ENCODE peak calls at places on chromosomes 2 and 18, in eight cellular contexts. One of them, this sample, is unnamed.

GRCh38 chr2:122960727-122961641 is 1064.1 kb upstream of the CNTNAP5 start:
- DNase-seq in cardiac muscle cell: peak
- DNase-seq in left ventricle myocardium inferior: no peak
- DNase-seq in psoas muscle: no peak
- DNase-seq in neural progenitor cell: no peak
- DNase-seq in epithelial cell of esophagus: peak
- DNase-seq in fibroblast of lung: peak
- DNase-seq in right cardiac atrium: no peak
- DNase-seq in this sample: peak

GRCh38 chr2:18047896-18048657 is 169.6 kb downstream of the KCNS3 start:
- DNase-seq in cardiac muscle cell: peak
- DNase-seq in left ventricle myocardium inferior: no peak
- DNase-seq in psoas muscle: peak
- DNase-seq in neural progenitor cell: no peak
- DNase-seq in epithelial cell of esophagus: peak
- DNase-seq in fibroblast of lung: peak
- DNase-seq in right cardiac atrium: peak
- DNase-seq in this sample: no peak

GRCh38 chr2:218264773-218265601 is 4.2 kb downstream of the GPBAR1 start:
- DNase-seq in cardiac muscle cell: no peak
- DNase-seq in left ventricle myocardium inferior: no peak
- DNase-seq in psoas muscle: no peak
- DNase-seq in neural progenitor cell: no peak
- DNase-seq in epithelial cell of esophagus: no peak
- DNase-seq in fibroblast of lung: no peak
- DNase-seq in right cardiac atrium: peak
- DNase-seq in this sample: no peak

GRCh38 chr2:219459460-219460311 is 25.0 kb downstream of the SPEG start:
- DNase-seq in cardiac muscle cell: peak
- DNase-seq in left ventricle myocardium inferior: peak
- DNase-seq in psoas muscle: peak
- DNase-seq in neural progenitor cell: peak
- DNase-seq in epithelial cell of esophagus: peak
- DNase-seq in fibroblast of lung: peak
- DNase-seq in right cardiac atrium: peak
- DNase-seq in this sample: no peak

GRCh38 chr2:64329848-64330247 is 124.1 kb upstream of the LGALSL start:
- DNase-seq in cardiac muscle cell: peak
- DNase-seq in left ventricle myocardium inferior: peak
- DNase-seq in psoas muscle: no peak
- DNase-seq in neural progenitor cell: no peak
- DNase-seq in epithelial cell of esophagus: peak
- DNase-seq in fibroblast of lung: no peak
- DNase-seq in right cardiac atrium: no peak
- DNase-seq in this sample: no peak

GRCh38 chr2:146444085-146444484 is 1400.7 kb upstream of the ACVR2A start:
- DNase-seq in cardiac muscle cell: no peak
- DNase-seq in left ventricle myocardium inferior: no peak
- DNase-seq in psoas muscle: no peak
- DNase-seq in neural progenitor cell: no peak
- DNase-seq in epithelial cell of esophagus: no peak
- DNase-seq in fibroblast of lung: no peak
- DNase-seq in right cardiac atrium: no peak
- DNase-seq in this sample: no peak

GRCh38 chr18:60861575-60861974 is 471.7 kb upstream of the CDH20 start:
- DNase-seq in cardiac muscle cell: no peak
- DNase-seq in left ventricle myocardium inferior: no peak
- DNase-seq in psoas muscle: no peak
- DNase-seq in neural progenitor cell: no peak
- DNase-seq in epithelial cell of esophagus: no peak
- DNase-seq in fibroblast of lung: peak
- DNase-seq in right cardiac atrium: no peak
- DNase-seq in this sample: no peak

GRCh38 chr18:63317982-63318881 is 1.3 kb downstream of the BCL2 start:
- DNase-seq in cardiac muscle cell: no peak
- DNase-seq in left ventricle myocardium inferior: peak
- DNase-seq in psoas muscle: peak
- DNase-seq in neural progenitor cell: peak
- DNase-seq in epithelial cell of esophagus: peak
- DNase-seq in fibroblast of lung: no peak
- DNase-seq in right cardiac atrium: peak
- DNase-seq in this sample: no peak

GRCh38 chr2:120674246-120675170 is 61.2 kb upstream of the GLI2 start:
- DNase-seq in cardiac muscle cell: no peak
- DNase-seq in left ventricle myocardium inferior: no peak
- DNase-seq in psoas muscle: no peak
- DNase-seq in neural progenitor cell: no peak
- DNase-seq in epithelial cell of esophagus: no peak
- DNase-seq in fibroblast of lung: no peak
- DNase-seq in right cardiac atrium: no peak
- DNase-seq in this sample: no peak

GRCh38 chr18:10424576-10425314 is 29.7 kb upstream of the APCDD1 start:
- DNase-seq in cardiac muscle cell: peak
- DNase-seq in left ventricle myocardium inferior: peak
- DNase-seq in psoas muscle: peak
- DNase-seq in neural progenitor cell: no peak
- DNase-seq in epithelial cell of esophagus: no peak
- DNase-seq in fibroblast of lung: no peak
- DNase-seq in right cardiac atrium: peak
- DNase-seq in this sample: no peak

GRCh38 chr2:234368861-234369261 is 128.0 kb downstream of the ARL4C start:
- DNase-seq in cardiac muscle cell: no peak
- DNase-seq in left ventricle myocardium inferior: no peak
- DNase-seq in psoas muscle: no peak
- DNase-seq in neural progenitor cell: peak
- DNase-seq in epithelial cell of esophagus: peak
- DNase-seq in fibroblast of lung: peak
- DNase-seq in right cardiac atrium: no peak
- DNase-seq in this sample: peak

GRCh38 chr2:96325884-96326255 is 753 bp downstream of the ITPRIPL1 start:
- DNase-seq in cardiac muscle cell: no peak
- DNase-seq in left ventricle myocardium inferior: no peak
- DNase-seq in psoas muscle: no peak
- DNase-seq in neural progenitor cell: no peak
- DNase-seq in epithelial cell of esophagus: no peak
- DNase-seq in fibroblast of lung: no peak
- DNase-seq in right cardiac atrium: no peak
- DNase-seq in this sample: no peak

GRCh38 chr2:27092696-27093429 is 6.3 kb downstream of the KHK start:
- DNase-seq in cardiac muscle cell: no peak
- DNase-seq in left ventricle myocardium inferior: no peak
- DNase-seq in psoas muscle: no peak
- DNase-seq in neural progenitor cell: no peak
- DNase-seq in epithelial cell of esophagus: no peak
- DNase-seq in fibroblast of lung: no peak
- DNase-seq in right cardiac atrium: no peak
- DNase-seq in this sample: no peak

GRCh38 chr2:26584191-26584590 is 57.0 kb downstream of the CIB4 start:
- DNase-seq in cardiac muscle cell: no peak
- DNase-seq in left ventricle myocardium inferior: no peak
- DNase-seq in psoas muscle: no peak
- DNase-seq in neural progenitor cell: no peak
- DNase-seq in epithelial cell of esophagus: no peak
- DNase-seq in fibroblast of lung: no peak
- DNase-seq in right cardiac atrium: no peak
- DNase-seq in this sample: no peak

GRCh38 chr2:23585218-23585945 is 200.4 kb downstream of the KLHL29 start:
- DNase-seq in cardiac muscle cell: no peak
- DNase-seq in left ventricle myocardium inferior: no peak
- DNase-seq in psoas muscle: no peak
- DNase-seq in neural progenitor cell: no peak
- DNase-seq in epithelial cell of esophagus: no peak
- DNase-seq in fibroblast of lung: no peak
- DNase-seq in right cardiac atrium: no peak
- DNase-seq in this sample: no peak

GRCh38 chr2:33712674-33713073 is 113.6 kb upstream of the FAM98A start:
- DNase-seq in cardiac muscle cell: no peak
- DNase-seq in left ventricle myocardium inferior: no peak
- DNase-seq in psoas muscle: no peak
- DNase-seq in neural progenitor cell: no peak
- DNase-seq in epithelial cell of esophagus: no peak
- DNase-seq in fibroblast of lung: no peak
- DNase-seq in right cardiac atrium: no peak
- DNase-seq in this sample: no peak

GRCh38 chr2:217650229-217650628 is 352.6 kb downstream of the TNS1 start:
- DNase-seq in cardiac muscle cell: no peak
- DNase-seq in left ventricle myocardium inferior: no peak
- DNase-seq in psoas muscle: no peak
- DNase-seq in neural progenitor cell: no peak
- DNase-seq in epithelial cell of esophagus: peak
- DNase-seq in fibroblast of lung: no peak
- DNase-seq in right cardiac atrium: no peak
- DNase-seq in this sample: no peak

GRCh38 chr2:64930159-64930558 is 59.0 kb upstream of the SLC1A4 start:
- DNase-seq in cardiac muscle cell: no peak
- DNase-seq in left ventricle myocardium inferior: no peak
- DNase-seq in psoas muscle: no peak
- DNase-seq in neural progenitor cell: no peak
- DNase-seq in epithelial cell of esophagus: no peak
- DNase-seq in fibroblast of lung: no peak
- DNase-seq in right cardiac atrium: no peak
- DNase-seq in this sample: no peak

GRCh38 chr2:64859208-64860161 is 129.7 kb upstream of the SLC1A4 start:
- DNase-seq in cardiac muscle cell: peak
- DNase-seq in left ventricle myocardium inferior: peak
- DNase-seq in psoas muscle: peak
- DNase-seq in neural progenitor cell: peak
- DNase-seq in epithelial cell of esophagus: peak
- DNase-seq in fibroblast of lung: peak
- DNase-seq in right cardiac atrium: peak
- DNase-seq in this sample: peak

GRCh38 chr18:59835656-59836379 is 64.0 kb upstream of the PMAIP1 start:
- DNase-seq in cardiac muscle cell: no peak
- DNase-seq in left ventricle myocardium inferior: no peak
- DNase-seq in psoas muscle: no peak
- DNase-seq in neural progenitor cell: peak
- DNase-seq in epithelial cell of esophagus: no peak
- DNase-seq in fibroblast of lung: peak
- DNase-seq in right cardiac atrium: no peak
- DNase-seq in this sample: no peak
- H3K4me3 ChIP-seq in cardiac muscle cell: no peak
- H3K4me3 ChIP-seq in left ventricle myocardium inferior: no peak
- H3K4me3 ChIP-seq in psoas muscle: no peak
- H3K4me3 ChIP-seq in neural progenitor cell: no peak
- H3K4me3 ChIP-seq in epithelial cell of esophagus: no peak
- H3K4me3 ChIP-seq in fibroblast of lung: no peak
- H3K4me3 ChIP-seq in right cardiac atrium: no peak
- H3K4me3 ChIP-seq in this sample: no peak

GRCh38 chr2:152500777-152501176 is 165.8 kb downstream of the FMNL2 start:
- DNase-seq in cardiac muscle cell: no peak
- DNase-seq in left ventricle myocardium inferior: peak
- DNase-seq in psoas muscle: peak
- DNase-seq in neural progenitor cell: no peak
- DNase-seq in epithelial cell of esophagus: no peak
- DNase-seq in fibroblast of lung: no peak
- DNase-seq in right cardiac atrium: peak
- DNase-seq in this sample: no peak
- H3K4me3 ChIP-seq in cardiac muscle cell: no peak
- H3K4me3 ChIP-seq in left ventricle myocardium inferior: no peak
- H3K4me3 ChIP-seq in psoas muscle: no peak
- H3K4me3 ChIP-seq in neural progenitor cell: no peak
- H3K4me3 ChIP-seq in epithelial cell of esophagus: no peak
- H3K4me3 ChIP-seq in fibroblast of lung: no peak
- H3K4me3 ChIP-seq in right cardiac atrium: no peak
- H3K4me3 ChIP-seq in this sample: no peak

GRCh38 chr2:42050350-42051167 is 2.7 kb downstream of the PKDCC start:
- DNase-seq in cardiac muscle cell: peak
- DNase-seq in left ventricle myocardium inferior: no peak
- DNase-seq in psoas muscle: no peak
- DNase-seq in neural progenitor cell: no peak
- DNase-seq in epithelial cell of esophagus: no peak
- DNase-seq in fibroblast of lung: no peak
- DNase-seq in right cardiac atrium: no peak
- DNase-seq in this sample: no peak
- H3K4me3 ChIP-seq in cardiac muscle cell: peak
- H3K4me3 ChIP-seq in left ventricle myocardium inferior: peak
- H3K4me3 ChIP-seq in psoas muscle: peak
- H3K4me3 ChIP-seq in neural progenitor cell: peak
- H3K4me3 ChIP-seq in epithelial cell of esophagus: no peak
- H3K4me3 ChIP-seq in fibroblast of lung: peak
- H3K4me3 ChIP-seq in right cardiac atrium: peak
- H3K4me3 ChIP-seq in this sample: peak

GRCh38 chr2:101735166-101735533 is 37.6 kb downstream of the MAP4K4 start:
- DNase-seq in cardiac muscle cell: no peak
- DNase-seq in left ventricle myocardium inferior: no peak
- DNase-seq in psoas muscle: no peak
- DNase-seq in neural progenitor cell: no peak
- DNase-seq in epithelial cell of esophagus: no peak
- DNase-seq in fibroblast of lung: no peak
- DNase-seq in right cardiac atrium: no peak
- DNase-seq in this sample: no peak

GRCh38 chr2:101734511-101735165 is 37.1 kb downstream of the MAP4K4 start:
- DNase-seq in cardiac muscle cell: no peak
- DNase-seq in left ventricle myocardium inferior: no peak
- DNase-seq in psoas muscle: no peak
- DNase-seq in neural progenitor cell: peak
- DNase-seq in epithelial cell of esophagus: no peak
- DNase-seq in fibroblast of lung: no peak
- DNase-seq in right cardiac atrium: no peak
- DNase-seq in this sample: no peak

GRCh38 chr2:101732773-101733256 is 35.3 kb downstream of the MAP4K4 start:
- DNase-seq in cardiac muscle cell: no peak
- DNase-seq in left ventricle myocardium inferior: no peak
- DNase-seq in psoas muscle: no peak
- DNase-seq in neural progenitor cell: no peak
- DNase-seq in epithelial cell of esophagus: no peak
- DNase-seq in fibroblast of lung: no peak
- DNase-seq in right cardiac atrium: no peak
- DNase-seq in this sample: no peak

GRCh38 chr2:101732199-101732598 is 34.7 kb downstream of the MAP4K4 start:
- DNase-seq in cardiac muscle cell: no peak
- DNase-seq in left ventricle myocardium inferior: no peak
- DNase-seq in psoas muscle: no peak
- DNase-seq in neural progenitor cell: no peak
- DNase-seq in epithelial cell of esophagus: no peak
- DNase-seq in fibroblast of lung: no peak
- DNase-seq in right cardiac atrium: no peak
- DNase-seq in this sample: no peak

DNA sequence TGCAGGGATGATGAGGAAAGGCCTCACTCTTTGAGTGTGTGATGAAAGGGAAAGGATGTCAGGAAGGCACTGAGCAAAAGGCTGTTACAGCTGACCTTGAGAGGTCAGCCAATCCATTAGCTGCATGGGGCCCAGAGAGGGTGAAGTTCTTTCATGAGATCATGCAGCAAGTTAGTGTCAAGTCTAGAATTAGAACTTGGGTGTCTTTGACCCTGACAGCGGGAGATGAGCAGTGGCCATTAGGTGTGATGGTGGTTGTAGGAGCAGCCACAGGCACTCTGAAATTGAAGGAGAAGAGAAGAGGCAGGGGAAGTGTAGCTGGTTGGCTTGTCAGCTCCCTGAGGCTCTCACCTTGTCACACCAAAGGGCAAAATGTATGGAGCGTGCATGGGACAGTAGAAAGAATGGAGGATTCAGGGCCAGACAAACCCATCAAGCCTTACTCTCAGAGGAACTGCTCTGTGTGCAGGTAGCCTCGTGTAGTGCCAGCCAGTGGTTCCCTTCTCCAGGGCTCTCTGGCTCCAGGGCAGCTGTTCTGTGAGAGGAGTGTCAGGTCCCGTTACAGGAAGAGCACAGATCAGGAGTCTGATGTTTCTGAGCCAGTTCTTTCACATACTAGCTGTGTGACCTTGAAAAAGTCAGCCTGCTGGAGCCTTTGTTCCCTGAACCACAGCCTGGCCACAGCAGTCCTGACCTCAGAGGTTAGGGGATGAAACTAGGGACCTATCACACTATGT is 35.9 kb downstream of the MAP4K4 start:
- DNase-seq in cardiac muscle cell: no peak
- DNase-seq in left ventricle myocardium inferior: no peak
- DNase-seq in psoas muscle: peak
- DNase-seq in neural progenitor cell: no peak
- DNase-seq in epithelial cell of esophagus: no peak
- DNase-seq in fibroblast of lung: no peak
- DNase-seq in right cardiac atrium: no peak
- DNase-seq in this sample: no peak
- H3K4me3 ChIP-seq in cardiac muscle cell: no peak
- H3K4me3 ChIP-seq in left ventricle myocardium inferior: no peak
- H3K4me3 ChIP-seq in psoas muscle: no peak
- H3K4me3 ChIP-seq in neural progenitor cell: no peak
- H3K4me3 ChIP-seq in epithelial cell of esophagus: no peak
- H3K4me3 ChIP-seq in fibroblast of lung: no peak
- H3K4me3 ChIP-seq in right cardiac atrium: no peak
- H3K4me3 ChIP-seq in this sample: no peak

This sample was measured in skeletal muscle cell.